ENCODE peak calls at places on chromosomes 3 and 15, in eight cellular contexts. J is transverse colon; Q is right atrium auricular region; L is GM12878; X is psoas muscle; A is CD8-positive, alpha-beta memory T cell; T is tibial artery; H is breast epithelium. E is an unnamed sample.

GRCh38 chr3:72487078-72487765 is 361.0 kb downstream of the SHQ1 start:
- DNase-seq in A (no peak), H (peak), Q (peak), X (peak), J (peak), T (peak), L (no peak), E (no peak)

GRCh38 chr3:45367451-45367850 is 20.9 kb upstream of the LARS2 start:
- DNase-seq in L (no peak), X (no peak), H (no peak), J (peak), T (no peak), A (no peak), Q (no peak), E (no peak)

GRCh38 chr3:23945653-23945902 is 492 bp downstream of the NR1D2 start:
- DNase-seq in J (no peak), H (no peak), L (no peak), T (no peak), A (no peak), X (no peak), Q (no peak), E (no peak)

GRCh38 chr3:114285648-114286230 is 8.1 kb upstream of the TIGIT start:
- DNase-seq in T (no peak), Q (no peak), L (no peak), X (no peak), A (no peak), H (no peak), J (no peak), E (no peak)

GRCh38 chr3:53806182-53807116 is 39.8 kb downstream of the CHDH start:
- DNase-seq in A (no peak), T (no peak), H (no peak), L (peak), Q (no peak), J (peak), X (no peak), E (no peak)

GRCh38 chr3:13579089-13579488 is 30.2 kb downstream of the FBLN2 start:
- DNase-seq in X (no peak), J (no peak), Q (no peak), L (no peak), A (no peak), T (no peak), H (no peak), E (no peak)

GRCh38 chr15:71048913-71049675 is 66.2 kb upstream of the THSD4 start:
- DNase-seq in Q (no peak), A (no peak), X (no peak), J (no peak), H (no peak), L (no peak), T (no peak), E (no peak)

GRCh38 chr3:189355481-189356201 is 183.9 kb downstream of the TPRG1 start:
- DNase-seq in H (no peak), A (no peak), X (no peak), L (no peak), Q (no peak), T (no peak), J (peak), E (no peak)

GRCh38 chr15:40240619-40241304 is 1.9 kb downstream of the PAK6 start:
- DNase-seq in L (no peak), Q (peak), A (no peak), H (peak), T (no peak), J (no peak), X (no peak), E (no peak)

GRCh38 chr3:48018841-48019240 is 2.6 kb upstream of the MAP4 start:
- DNase-seq in T (no peak), Q (no peak), A (no peak), L (no peak), J (no peak), H (no peak), X (no peak), E (no peak)

GRCh38 chr3:180322829-180323228 is 279.1 kb upstream of the TTC14 start:
- DNase-seq in Q (no peak), A (no peak), H (no peak), J (no peak), X (no peak), T (no peak), L (no peak), E (no peak)

GRCh38 chr3:45123841-45124269 is 22.3 kb downstream of the CDCP1 start:
- DNase-seq in T (no peak), A (no peak), L (no peak), X (no peak), H (no peak), Q (no peak), J (no peak), E (no peak)

GRCh38 chr3:36911990-36912804 is 32.7 kb downstream of the TRANK1 start:
- DNase-seq in T (no peak), J (no peak), L (peak), X (no peak), Q (peak), A (peak), H (no peak), E (no peak)

GRCh38 chr3:88189361-88189810 is 39.6 kb downstream of the C3orf38 start:
- DNase-seq in A (no peak), Q (no peak), T (no peak), J (no peak), X (no peak), H (no peak), L (peak), E (no peak)

GRCh38 chr3:165211749-165212148 is 15.6 kb upstream of the SLITRK3 start:
- DNase-seq in Q (no peak), J (no peak), H (no peak), A (no peak), T (no peak), X (no peak), L (no peak), E (no peak)

GRCh38 chr15:67199391-67199790 is 55.1 kb downstream of the AAGAB start:
- DNase-seq in A (no peak), T (no peak), H (no peak), J (no peak), Q (no peak), X (no peak), L (no peak), E (no peak)

GRCh38 chr15:36982441-36982840 is 117.9 kb downstream of the MEIS2 start:
- DNase-seq in H (no peak), L (no peak), A (no peak), X (no peak), T (no peak), J (no peak), Q (no peak), E (no peak)

GRCh38 chr15:90571063-90571541 is 41.4 kb downstream of the CRTC3 start:
- DNase-seq in A (no peak), H (peak), X (peak), T (peak), J (peak), L (no peak), Q (peak), E (peak)

GRCh38 chr3:46293991-46294833 is 52.0 kb downstream of the CCR3 start:
- DNase-seq in T (no peak), Q (no peak), A (no peak), X (no peak), L (no peak), J (no peak), H (no peak), E (no peak)

GRCh38 chr3:63969866-63970265 is 53.4 kb downstream of the PSMD6 start:
- DNase-seq in J (no peak), L (no peak), Q (no peak), X (no peak), H (no peak), T (no peak), A (no peak), E (no peak)

GRCh38 chr3:63968612-63969350 is 54.5 kb downstream of the PSMD6 start:
- DNase-seq in X (no peak), Q (no peak), T (no peak), A (no peak), L (no peak), J (no peak), H (no peak), E (no peak)

GRCh38 chr3:63972196-63972595 is 51.1 kb downstream of the PSMD6 start:
- DNase-seq in T (no peak), A (no peak), J (no peak), H (no peak), Q (no peak), L (no peak), X (no peak), E (no peak)

GRCh38 chr3:63972987-63973386 is 50.3 kb downstream of the PSMD6 start:
- DNase-seq in A (no peak), J (no peak), H (no peak), Q (no peak), T (no peak), L (no peak), X (no peak), E (no peak)

GRCh38 chr3:63970596-63971468 is 52.5 kb downstream of the PSMD6 start:
- DNase-seq in H (no peak), L (no peak), Q (no peak), X (no peak), T (no peak), J (no peak), A (no peak), E (no peak)
- H3K4me3 ChIP-seq in H (peak), L (no peak), Q (no peak), X (no peak), T (no peak), J (no peak), A (peak), E (no peak)

GRCh38 chr3:172040078-172040975 is 949 bp downstream of the FNDC3B start:
- DNase-seq in A (peak), J (peak), L (no peak), T (peak), X (peak), Q (peak), H (peak), E (peak)

GRCh38 chr3:172040976-172041963 is 1.9 kb downstream of the FNDC3B start:
- DNase-seq in H (peak), A (no peak), J (peak), L (no peak), X (no peak), T (peak), Q (no peak), E (no peak)

GRCh38 chr3:172039352-172040077 is at the start of gene FNDC3B:
- DNase-seq in L (peak), X (peak), Q (peak), H (peak), T (peak), A (peak), J (peak), E (peak)

GRCh38 chr3:172036541-172037215 is 2.7 kb upstream of the FNDC3B start:
- DNase-seq in Q (no peak), H (no peak), J (no peak), L (no peak), T (no peak), X (no peak), A (no peak), E (no peak)

DNA sequence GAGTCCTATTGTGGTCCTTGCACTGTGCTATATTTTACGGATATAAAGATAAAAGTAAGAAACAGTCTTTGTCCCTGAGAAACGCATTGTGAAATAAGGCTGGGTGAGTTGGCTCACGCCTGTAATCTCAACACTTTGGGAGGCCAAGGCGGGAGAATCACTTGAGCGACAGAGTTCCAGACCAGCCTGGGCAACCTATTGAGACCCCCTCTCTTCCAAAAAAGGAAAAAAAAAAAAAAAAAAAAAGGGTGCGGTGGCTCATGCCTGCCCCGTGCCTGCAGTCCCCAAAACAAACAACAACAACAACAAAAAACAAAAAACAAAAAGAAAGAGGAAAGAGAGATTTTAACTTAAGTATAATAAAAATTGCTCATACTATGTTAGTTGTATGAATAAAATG is 555 bp upstream of the FNDC3B start:
- DNase-seq in X (no peak), Q (peak), L (no peak), T (peak), H (no peak), J (no peak), A (no peak), E (no peak)
- H3K27ac ChIP-seq in X (peak), Q (peak), L (no peak), T (peak), H (peak), J (peak), A (peak), E (peak)

GRCh38 chr3:69011331-69011730 is 2.2 kb downstream of the EOGT start:
- DNase-seq in X (no peak), H (no peak), T (no peak), A (no peak), Q (no peak), J (no peak), L (no peak), E (no peak)
- H3K4me3 ChIP-seq in X (peak), H (peak), T (peak), A (no peak), Q (no peak), J (no peak), L (no peak), E (no peak)

DNA sequence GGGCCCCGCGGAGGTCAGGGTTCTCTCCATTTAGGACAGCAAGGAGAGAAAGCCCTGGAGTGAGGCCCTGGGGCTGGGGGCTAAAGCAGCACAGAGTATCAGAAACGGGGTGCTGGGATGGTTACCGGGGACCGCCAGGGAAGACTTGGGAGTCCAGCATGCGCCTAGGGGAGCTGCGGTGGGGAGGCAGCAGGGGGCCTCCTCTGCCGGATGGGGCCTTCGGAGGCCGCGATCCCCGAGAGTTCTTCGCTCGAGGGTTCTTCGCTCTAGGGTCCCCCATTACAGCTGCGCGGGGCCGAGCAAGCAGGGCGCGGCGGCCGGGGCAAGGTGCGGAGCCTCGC is 515 bp upstream of the APBA2 start:
- DNase-seq in Q (no peak), J (no peak), T (no peak), A (no peak), X (no peak), H (no peak), L (no peak), E (no peak)
- H3K27ac ChIP-seq in Q (no peak), J (no peak), T (no peak), A (no peak), X (no peak), H (no peak), L (no peak), E (peak)

DNA sequence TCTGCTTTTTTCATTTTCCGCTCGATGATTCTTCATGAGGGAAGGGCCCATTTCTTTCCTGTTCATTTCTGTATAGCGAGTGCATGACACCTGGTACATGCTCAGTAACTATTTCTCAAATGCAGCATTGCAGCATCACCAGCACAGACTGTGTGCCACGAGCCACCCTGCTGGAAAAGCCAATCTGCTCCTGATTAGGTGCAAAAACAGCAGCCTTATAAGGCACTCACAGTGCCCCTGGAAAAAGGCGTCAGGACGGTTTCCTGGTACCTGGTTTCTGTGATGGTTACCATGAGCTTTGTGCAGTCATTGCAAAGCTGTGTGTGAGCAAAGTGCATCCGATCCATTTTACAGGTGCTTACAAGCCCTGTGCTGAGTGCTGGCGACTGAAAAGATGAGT is 15.8 kb downstream of the ST8SIA2 start:
- DNase-seq in Q (no peak), H (no peak), X (no peak), A (no peak), J (no peak), L (no peak), T (no peak), E (no peak)
- H3K4me3 ChIP-seq in Q (no peak), H (no peak), X (no peak), A (no peak), J (no peak), L (no peak), T (no peak), E (no peak)

GRCh38 chr3:98592345-98592935 is 971 bp downstream of the CPOX start:
- DNase-seq in Q (no peak), T (no peak), J (no peak), H (no peak), X (no peak), L (no peak), A (no peak), E (no peak)
- H3K27ac ChIP-seq in Q (no peak), T (peak), J (peak), H (peak), X (peak), L (peak), A (peak), E (peak)

GRCh38 chr3:49180116-49180515 is 8.7 kb downstream of the KLHDC8B start:
- DNase-seq in H (no peak), A (no peak), T (no peak), X (no peak), L (no peak), Q (no peak), J (no peak), E (no peak)
- H3K4me3 ChIP-seq in H (no peak), A (no peak), T (no peak), X (no peak), L (no peak), Q (no peak), J (no peak), E (no peak)

E was measured in dorsolateral prefrontal cortex.